ENCODE peak calls at places on chromosomes 7 and 10, in five cellular contexts. One of them, this sample, is unnamed.

GRCh38 chr7:36066021-36066664 is 86.9 kb upstream of the EEPD1 start:
- DNase-seq in neural crest cell: no peak
- DNase-seq in cardiac muscle cell: no peak
- DNase-seq in IMR-90: no peak
- DNase-seq in transverse colon: no peak
- DNase-seq in this sample: no peak

GRCh38 chr7:143979359-143979758 is 20.8 kb upstream of the OR6B1 start:
- DNase-seq in neural crest cell: no peak
- DNase-seq in cardiac muscle cell: no peak
- DNase-seq in IMR-90: peak
- DNase-seq in transverse colon: no peak
- DNase-seq in this sample: no peak

GRCh38 chr7:135659159-135659837 is 3.0 kb upstream of the STMP1 start:
- DNase-seq in neural crest cell: no peak
- DNase-seq in cardiac muscle cell: no peak
- DNase-seq in IMR-90: peak
- DNase-seq in transverse colon: no peak
- DNase-seq in this sample: no peak

GRCh38 chr10:31479752-31480151 is 160.7 kb downstream of the ZEB1 start:
- DNase-seq in neural crest cell: no peak
- DNase-seq in cardiac muscle cell: no peak
- DNase-seq in IMR-90: peak
- DNase-seq in transverse colon: no peak
- DNase-seq in this sample: no peak

GRCh38 chr10:112373912-112374338 is at the start of gene ACSL5:
- DNase-seq in neural crest cell: no peak
- DNase-seq in cardiac muscle cell: no peak
- DNase-seq in IMR-90: no peak
- DNase-seq in transverse colon: peak
- DNase-seq in this sample: no peak

GRCh38 chr10:62885656-62886461 is 69.7 kb upstream of the EGR2 start:
- DNase-seq in neural crest cell: no peak
- DNase-seq in cardiac muscle cell: peak
- DNase-seq in IMR-90: peak
- DNase-seq in transverse colon: no peak
- DNase-seq in this sample: no peak

GRCh38 chr7:99615989-99616358 is 772 bp upstream of the ZSCAN25 start:
- DNase-seq in neural crest cell: no peak
- DNase-seq in cardiac muscle cell: no peak
- DNase-seq in IMR-90: no peak
- DNase-seq in transverse colon: no peak
- DNase-seq in this sample: no peak

GRCh38 chr7:31101544-31101943 is 49.4 kb downstream of the ADCYAP1R1 start:
- DNase-seq in neural crest cell: no peak
- DNase-seq in cardiac muscle cell: no peak
- DNase-seq in IMR-90: no peak
- DNase-seq in transverse colon: no peak
- DNase-seq in this sample: no peak

GRCh38 chr7:155215576-155216325 is 81.9 kb upstream of the INSIG1 start:
- DNase-seq in neural crest cell: no peak
- DNase-seq in cardiac muscle cell: no peak
- DNase-seq in IMR-90: no peak
- DNase-seq in transverse colon: no peak
- DNase-seq in this sample: no peak

GRCh38 chr7:99173787-99174186 is 29.9 kb upstream of the SMURF1 start:
- DNase-seq in neural crest cell: no peak
- DNase-seq in cardiac muscle cell: no peak
- DNase-seq in IMR-90: no peak
- DNase-seq in transverse colon: no peak
- DNase-seq in this sample: no peak

GRCh38 chr10:78744521-78745090 is 324.2 kb upstream of the ZMIZ1 start:
- DNase-seq in neural crest cell: no peak
- DNase-seq in cardiac muscle cell: no peak
- DNase-seq in IMR-90: no peak
- DNase-seq in transverse colon: no peak
- DNase-seq in this sample: no peak

GRCh38 chr7:111439977-111440376 is 122.3 kb downstream of the IMMP2L start:
- DNase-seq in neural crest cell: no peak
- DNase-seq in cardiac muscle cell: no peak
- DNase-seq in IMR-90: peak
- DNase-seq in transverse colon: no peak
- DNase-seq in this sample: no peak

GRCh38 chr10:5544216-5544805 is 19.6 kb downstream of the CALML3 start:
- DNase-seq in neural crest cell: no peak
- DNase-seq in cardiac muscle cell: no peak
- DNase-seq in IMR-90: no peak
- DNase-seq in transverse colon: peak
- DNase-seq in this sample: peak

GRCh38 chr10:28541695-28542365 is 8.9 kb downstream of the WAC start:
- DNase-seq in neural crest cell: no peak
- DNase-seq in cardiac muscle cell: peak
- DNase-seq in IMR-90: no peak
- DNase-seq in transverse colon: no peak
- DNase-seq in this sample: no peak

GRCh38 chr10:1412531-1413189 is 324.7 kb downstream of the ADARB2 start:
- DNase-seq in neural crest cell: no peak
- DNase-seq in cardiac muscle cell: no peak
- DNase-seq in IMR-90: no peak
- DNase-seq in transverse colon: no peak
- DNase-seq in this sample: no peak

GRCh38 chr7:24010495-24010894 is 273.5 kb upstream of the NPY start:
- DNase-seq in neural crest cell: no peak
- DNase-seq in cardiac muscle cell: no peak
- DNase-seq in IMR-90: no peak
- DNase-seq in transverse colon: no peak
- DNase-seq in this sample: no peak

GRCh38 chr7:24005517-24005916 is 278.5 kb upstream of the NPY start:
- DNase-seq in neural crest cell: no peak
- DNase-seq in cardiac muscle cell: no peak
- DNase-seq in IMR-90: no peak
- DNase-seq in transverse colon: no peak
- DNase-seq in this sample: no peak
- TF ChIP-seq CTCF in neural crest cell: peak
- TF ChIP-seq CTCF in cardiac muscle cell: no peak
- TF ChIP-seq CTCF in IMR-90: no peak
- TF ChIP-seq CTCF in transverse colon: no peak
- TF ChIP-seq CTCF in this sample: no peak

GRCh38 chr10:96233959-96234358 is 37.4 kb downstream of the BLNK start:
- DNase-seq in neural crest cell: no peak
- DNase-seq in cardiac muscle cell: no peak
- DNase-seq in IMR-90: no peak
- DNase-seq in transverse colon: no peak
- DNase-seq in this sample: no peak
- TF ChIP-seq CTCF in neural crest cell: no peak
- TF ChIP-seq CTCF in cardiac muscle cell: no peak
- TF ChIP-seq CTCF in IMR-90: no peak
- TF ChIP-seq CTCF in transverse colon: no peak
- TF ChIP-seq CTCF in this sample: no peak

DNA sequence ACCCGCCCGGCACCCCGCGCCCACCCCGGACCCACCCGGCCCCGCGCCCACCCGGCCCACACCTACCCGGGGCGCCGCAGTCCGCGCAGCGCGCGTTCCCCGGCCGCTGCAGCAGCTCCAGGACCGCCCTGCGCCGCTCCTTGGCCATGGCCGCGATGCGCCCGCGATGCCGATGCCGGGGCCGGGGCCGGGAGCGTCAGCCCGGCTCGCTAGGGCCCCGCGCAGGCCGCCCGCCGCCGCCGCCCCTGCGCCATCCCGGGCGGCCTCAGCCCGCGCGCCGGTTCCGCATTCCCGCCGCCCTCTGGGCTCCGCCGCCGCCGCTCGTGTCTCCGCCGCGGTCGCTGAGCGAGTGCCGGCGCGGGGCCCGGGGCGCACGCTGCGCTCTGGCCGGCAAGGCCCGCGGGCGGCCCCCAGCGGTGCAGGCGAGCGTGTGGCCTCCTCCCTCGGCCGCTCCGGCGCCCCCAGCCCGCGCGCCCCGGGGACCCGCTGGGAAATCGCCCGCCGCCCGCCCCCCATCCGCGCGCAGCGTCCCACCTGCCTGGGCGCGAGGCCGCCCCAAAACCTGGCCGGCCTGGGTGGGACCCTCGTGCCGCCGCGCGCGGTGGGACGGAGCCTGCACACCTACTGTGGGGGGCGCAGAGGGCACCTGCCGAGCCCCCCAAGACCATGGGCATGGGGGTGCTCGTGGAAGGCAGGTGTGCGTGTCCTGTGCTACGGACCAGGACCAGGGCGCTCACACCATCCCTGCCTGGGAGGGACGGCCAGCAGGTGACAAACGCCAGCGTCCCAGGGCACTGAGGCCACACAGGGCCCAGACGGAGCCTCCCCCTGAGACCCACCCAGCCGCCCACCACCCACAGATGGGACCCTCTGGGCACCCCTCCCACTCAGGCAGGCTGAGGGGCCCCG is at the start of gene ADAP1:
- DNase-seq in neural crest cell: peak
- DNase-seq in cardiac muscle cell: peak
- DNase-seq in IMR-90: peak
- DNase-seq in transverse colon: peak
- DNase-seq in this sample: peak
- TF ChIP-seq CTCF in neural crest cell: peak
- TF ChIP-seq CTCF in cardiac muscle cell: no peak
- TF ChIP-seq CTCF in IMR-90: peak
- TF ChIP-seq CTCF in transverse colon: peak
- TF ChIP-seq CTCF in this sample: peak

GRCh38 chr10:44807451-44807850 is 103.7 kb upstream of the TMEM72 start:
- DNase-seq in neural crest cell: no peak
- DNase-seq in cardiac muscle cell: no peak
- DNase-seq in IMR-90: no peak
- DNase-seq in transverse colon: no peak
- DNase-seq in this sample: no peak

GRCh38 chr10:44813201-44813600 is 97.9 kb upstream of the TMEM72 start:
- DNase-seq in neural crest cell: no peak
- DNase-seq in cardiac muscle cell: no peak
- DNase-seq in IMR-90: no peak
- DNase-seq in transverse colon: no peak
- DNase-seq in this sample: no peak

GRCh38 chr10:44806895-44807294 is 104.2 kb upstream of the TMEM72 start:
- DNase-seq in neural crest cell: no peak
- DNase-seq in cardiac muscle cell: no peak
- DNase-seq in IMR-90: no peak
- DNase-seq in transverse colon: no peak
- DNase-seq in this sample: no peak

GRCh38 chr10:44811072-44811471 is 100.1 kb upstream of the TMEM72 start:
- DNase-seq in neural crest cell: no peak
- DNase-seq in cardiac muscle cell: no peak
- DNase-seq in IMR-90: peak
- DNase-seq in transverse colon: no peak
- DNase-seq in this sample: no peak

GRCh38 chr10:44809652-44810051 is 101.5 kb upstream of the TMEM72 start:
- DNase-seq in neural crest cell: no peak
- DNase-seq in cardiac muscle cell: no peak
- DNase-seq in IMR-90: no peak
- DNase-seq in transverse colon: no peak
- DNase-seq in this sample: no peak
- TF ChIP-seq CTCF in neural crest cell: no peak
- TF ChIP-seq CTCF in cardiac muscle cell: peak
- TF ChIP-seq CTCF in IMR-90: no peak
- TF ChIP-seq CTCF in transverse colon: no peak
- TF ChIP-seq CTCF in this sample: no peak

GRCh38 chr7:90933984-90934383 is 330.2 kb upstream of the FZD1 start:
- DNase-seq in neural crest cell: no peak
- DNase-seq in cardiac muscle cell: no peak
- DNase-seq in IMR-90: no peak
- DNase-seq in transverse colon: no peak
- DNase-seq in this sample: no peak
- TF ChIP-seq CTCF in neural crest cell: no peak
- TF ChIP-seq CTCF in cardiac muscle cell: no peak
- TF ChIP-seq CTCF in IMR-90: no peak
- TF ChIP-seq CTCF in transverse colon: no peak
- TF ChIP-seq CTCF in this sample: no peak